ENCODE peak calls at places on chromosomes 4 and X, in four cellular contexts. One of them, this sample, is unnamed.

GRCh38 chrX:112662559-112663427 is 16.9 kb downstream of the LHFPL1 start:
- DNase-seq in K562: no peak
- DNase-seq in endothelial cell of umbilical vein: no peak
- DNase-seq in IMR-90: no peak
- DNase-seq in this sample: no peak

GRCh38 chr4:122914292-122914904 is 8.0 kb downstream of the NUDT6 start:
- DNase-seq in K562: no peak
- DNase-seq in endothelial cell of umbilical vein: peak
- DNase-seq in IMR-90: peak
- DNase-seq in this sample: peak

GRCh38 chr4:16120720-16121119 is 36.9 kb upstream of the PROM1 start:
- DNase-seq in K562: no peak
- DNase-seq in endothelial cell of umbilical vein: no peak
- DNase-seq in IMR-90: peak
- DNase-seq in this sample: no peak

GRCh38 chr4:3406021-3406420 is 35.7 kb upstream of the HGFAC start:
- DNase-seq in K562: no peak
- DNase-seq in endothelial cell of umbilical vein: no peak
- DNase-seq in IMR-90: no peak
- DNase-seq in this sample: no peak

GRCh38 chrX:10554612-10555270 is 65.6 kb downstream of the MID1 start:
- DNase-seq in K562: no peak
- DNase-seq in endothelial cell of umbilical vein: peak
- DNase-seq in IMR-90: no peak
- DNase-seq in this sample: no peak

GRCh38 chr4:174119818-174120217 is 163.6 kb downstream of the FBXO8 start:
- DNase-seq in K562: no peak
- DNase-seq in endothelial cell of umbilical vein: no peak
- DNase-seq in IMR-90: no peak
- DNase-seq in this sample: no peak

GRCh38 chr4:147118523-147118922 is 172.9 kb upstream of the TTC29 start:
- DNase-seq in K562: no peak
- DNase-seq in endothelial cell of umbilical vein: no peak
- DNase-seq in IMR-90: peak
- DNase-seq in this sample: peak

GRCh38 chr4:140099993-140100392 is 54.0 kb downstream of the MAML3 start:
- DNase-seq in K562: no peak
- DNase-seq in endothelial cell of umbilical vein: peak
- DNase-seq in IMR-90: peak
- DNase-seq in this sample: no peak

GRCh38 chr4:38094419-38094818 is 134.2 kb downstream of the PTTG2 start:
- DNase-seq in K562: no peak
- DNase-seq in endothelial cell of umbilical vein: no peak
- DNase-seq in IMR-90: no peak
- DNase-seq in this sample: no peak

GRCh38 chrX:105821471-105822081 is 763 bp upstream of the NRK start:
- DNase-seq in K562: no peak
- DNase-seq in endothelial cell of umbilical vein: peak
- DNase-seq in IMR-90: peak
- DNase-seq in this sample: no peak

GRCh38 chrX:150291014-150291413 is 72.1 kb upstream of the MAMLD1 start:
- DNase-seq in K562: no peak
- DNase-seq in endothelial cell of umbilical vein: no peak
- DNase-seq in IMR-90: no peak
- DNase-seq in this sample: no peak

GRCh38 chr4:3659131-3659530 is 107.1 kb upstream of the ADRA2C start:
- DNase-seq in K562: no peak
- DNase-seq in endothelial cell of umbilical vein: no peak
- DNase-seq in IMR-90: no peak
- DNase-seq in this sample: no peak

GRCh38 chr4:124144302-124144701 is 568.2 kb downstream of the ANKRD50 start:
- DNase-seq in K562: no peak
- DNase-seq in endothelial cell of umbilical vein: peak
- DNase-seq in IMR-90: no peak
- DNase-seq in this sample: no peak

GRCh38 chrX:7927259-7928167 is at the start of gene PNPLA4:
- DNase-seq in K562: peak
- DNase-seq in endothelial cell of umbilical vein: peak
- DNase-seq in IMR-90: peak
- DNase-seq in this sample: peak

GRCh38 chr4:143337600-143338287 is 1.1 kb downstream of the GAB1 start:
- DNase-seq in K562: no peak
- DNase-seq in endothelial cell of umbilical vein: no peak
- DNase-seq in IMR-90: peak
- DNase-seq in this sample: no peak

GRCh38 chr4:121096629-121097028 is 24.3 kb upstream of the NDNF start:
- DNase-seq in K562: no peak
- DNase-seq in endothelial cell of umbilical vein: peak
- DNase-seq in IMR-90: peak
- DNase-seq in this sample: no peak

GRCh38 chr4:38846015-38846414 is 10.6 kb downstream of the TLR6 start:
- DNase-seq in K562: no peak
- DNase-seq in endothelial cell of umbilical vein: no peak
- DNase-seq in IMR-90: no peak
- DNase-seq in this sample: no peak

GRCh38 chrX:135437867-135438733 is 16.4 kb downstream of the SMIM10L2A start:
- DNase-seq in K562: peak
- DNase-seq in endothelial cell of umbilical vein: no peak
- DNase-seq in IMR-90: no peak
- DNase-seq in this sample: no peak

GRCh38 chrX:25012433-25012735 is 3.4 kb downstream of the ARX start:
- DNase-seq in K562: no peak
- DNase-seq in endothelial cell of umbilical vein: no peak
- DNase-seq in IMR-90: no peak
- DNase-seq in this sample: no peak

GRCh38 chr4:156763511-156763910 is 208.1 kb downstream of the PDGFC start:
- DNase-seq in K562: no peak
- DNase-seq in endothelial cell of umbilical vein: peak
- DNase-seq in IMR-90: peak
- DNase-seq in this sample: no peak

GRCh38 chr4:156764145-156764544 is 207.5 kb downstream of the PDGFC start:
- DNase-seq in K562: no peak
- DNase-seq in endothelial cell of umbilical vein: no peak
- DNase-seq in IMR-90: no peak
- DNase-seq in this sample: no peak

GRCh38 chrX:24672701-24673190 is 21.0 kb upstream of the POLA1 start:
- DNase-seq in K562: no peak
- DNase-seq in endothelial cell of umbilical vein: no peak
- DNase-seq in IMR-90: no peak
- DNase-seq in this sample: no peak

GRCh38 chrX:66632473-66632872 is 6.4 kb downstream of the EDA2R start:
- DNase-seq in K562: no peak
- DNase-seq in endothelial cell of umbilical vein: no peak
- DNase-seq in IMR-90: peak
- DNase-seq in this sample: no peak

GRCh38 chrX:130810561-130810960 is 92.4 kb downstream of the ENOX2 start:
- DNase-seq in K562: no peak
- DNase-seq in endothelial cell of umbilical vein: no peak
- DNase-seq in IMR-90: no peak
- DNase-seq in this sample: no peak

GRCh38 chr4:175514174-175514573 is 297.9 kb downstream of the GPM6A start:
- DNase-seq in K562: no peak
- DNase-seq in endothelial cell of umbilical vein: no peak
- DNase-seq in IMR-90: no peak
- DNase-seq in this sample: no peak

GRCh38 chrX:70921709-70922352 is 9.1 kb downstream of the SLC7A3 start:
- DNase-seq in K562: no peak
- DNase-seq in endothelial cell of umbilical vein: no peak
- DNase-seq in IMR-90: no peak
- DNase-seq in this sample: no peak

GRCh38 chr4:38128478-38129451 is 168.6 kb downstream of the PTTG2 start:
- DNase-seq in K562: no peak
- DNase-seq in endothelial cell of umbilical vein: no peak
- DNase-seq in IMR-90: peak
- DNase-seq in this sample: peak

DNA sequence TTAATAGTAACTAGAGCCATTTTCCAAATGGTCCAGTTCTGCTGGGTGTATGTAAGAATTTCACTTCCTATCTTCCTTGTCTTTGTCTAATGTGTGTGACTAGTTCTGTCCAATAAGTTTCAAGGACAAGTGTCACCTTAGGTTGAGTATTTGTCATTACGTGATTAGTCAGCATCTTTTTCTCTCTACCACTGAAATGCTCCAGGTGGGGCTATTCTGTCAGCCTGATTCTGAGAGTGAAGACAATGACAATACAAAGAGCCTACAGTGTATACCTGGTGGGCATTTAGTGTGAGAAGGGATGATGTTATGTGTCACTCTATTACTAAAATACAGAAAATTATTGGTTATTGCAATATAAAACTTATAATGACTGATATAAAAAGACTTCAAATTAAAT is 876.3 kb downstream of the C4orf33 start:
- DNase-seq in K562: no peak
- DNase-seq in endothelial cell of umbilical vein: no peak
- DNase-seq in IMR-90: no peak
- DNase-seq in this sample: no peak
- TF ChIP-seq FOS in K562: no peak
- TF ChIP-seq FOS in endothelial cell of umbilical vein: no peak
- TF ChIP-seq FOS in IMR-90: no peak
- TF ChIP-seq FOS in this sample: no peak

GRCh38 chr4:17468638-17469221 is 43.2 kb downstream of the QDPR start:
- DNase-seq in K562: peak
- DNase-seq in endothelial cell of umbilical vein: peak
- DNase-seq in IMR-90: peak
- DNase-seq in this sample: no peak
- TF ChIP-seq FOS in K562: no peak
- TF ChIP-seq FOS in endothelial cell of umbilical vein: no peak
- TF ChIP-seq FOS in IMR-90: no peak
- TF ChIP-seq FOS in this sample: no peak

GRCh38 chr4:176775326-176775725 is 17.4 kb downstream of the VEGFC start:
- DNase-seq in K562: no peak
- DNase-seq in endothelial cell of umbilical vein: no peak
- DNase-seq in IMR-90: no peak
- DNase-seq in this sample: no peak
- TF ChIP-seq FOS in K562: no peak
- TF ChIP-seq FOS in endothelial cell of umbilical vein: no peak
- TF ChIP-seq FOS in IMR-90: no peak
- TF ChIP-seq FOS in this sample: no peak

DNA sequence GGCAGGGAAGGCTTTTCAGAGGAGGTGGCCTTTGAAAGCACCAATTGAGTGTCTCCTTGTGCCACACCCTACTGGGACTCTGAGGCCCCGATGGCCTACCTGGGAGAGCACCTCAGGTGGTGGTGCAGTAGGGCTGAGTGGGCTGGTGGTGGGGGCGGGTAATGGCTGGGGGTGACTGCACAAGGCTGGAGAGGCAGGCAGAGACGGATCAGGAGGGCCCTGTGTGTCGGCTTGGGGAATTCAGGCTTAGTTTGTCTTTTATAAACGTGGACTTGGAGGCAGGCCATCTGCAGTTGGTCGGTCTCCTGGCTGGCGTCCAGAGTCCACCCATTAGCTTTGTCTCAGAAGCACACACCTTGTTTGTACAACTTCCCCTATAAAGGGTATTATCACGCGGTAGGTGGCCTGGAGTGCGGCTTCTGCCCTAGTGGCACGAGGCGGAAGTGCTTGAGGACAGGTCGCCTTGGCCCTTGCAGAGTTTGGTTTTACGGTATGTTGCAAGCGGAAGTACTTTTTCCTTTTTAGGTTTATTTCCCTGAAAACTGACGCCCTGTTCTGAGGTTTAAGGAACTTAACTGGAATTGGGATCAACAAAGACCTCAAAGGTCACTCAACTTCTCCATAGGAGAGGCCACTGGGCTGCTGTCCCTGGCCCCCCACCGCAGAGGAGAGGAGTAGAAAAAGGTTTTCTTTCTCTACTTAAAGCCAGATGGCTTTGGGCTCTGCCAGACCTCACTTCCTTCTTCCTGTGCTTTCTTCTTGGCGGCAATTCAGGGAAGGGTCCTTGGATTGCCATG is 8.0 kb downstream of the TBC1D14 start:
- DNase-seq in K562: peak
- DNase-seq in endothelial cell of umbilical vein: peak
- DNase-seq in IMR-90: no peak
- DNase-seq in this sample: no peak
- TF ChIP-seq FOS in K562: no peak
- TF ChIP-seq FOS in endothelial cell of umbilical vein: no peak
- TF ChIP-seq FOS in IMR-90: no peak
- TF ChIP-seq FOS in this sample: no peak

This sample was measured in GM12878.